ENCODE peak calls at places on chromosomes 3 and 15, in four cellular contexts. G, U, E and L are unnamed samples.
A peak's percentile ranks its signal among the peaks of the same experiment; 100 is the strongest.

GRCh38 chr15:90174140-90174891 is 26.8 kb upstream of the SEMA4B start:
- DNase-seq in E (no peak), G (no peak), U (no peak), L (no peak)

GRCh38 chr3:172658344-172659245 is 52.3 kb downstream of the NCEH1 start:
- DNase-seq in U (peak; percentile 53), E (no peak), G (no peak), L (peak; percentile 43)

GRCh38 chr3:172029425-172030128 is 9.8 kb upstream of the FNDC3B start:
- DNase-seq in E (no peak), G (no peak), U (no peak), L (no peak)

GRCh38 chr3:50205719-50206276 is 727 bp downstream of the SLC38A3 start:
- DNase-seq in E (no peak), G (peak; percentile 48), U (peak; percentile 6), L (no peak)

GRCh38 chr15:62112616-62113593 is 46.1 kb downstream of the C2CD4A start:
- DNase-seq in E (no peak), G (no peak), U (peak; percentile 89), L (peak; percentile 92)

GRCh38 chr3:52838561-52839267 is 3.9 kb upstream of the MUSTN1 start:
- DNase-seq in U (no peak), E (no peak), G (no peak), L (no peak)

GRCh38 chr15:45138814-45139765 is 9.3 kb downstream of the DUOX1 start:
- DNase-seq in E (no peak), U (no peak), G (no peak), L (no peak)

GRCh38 chr3:124352143-124352528 is 360.2 kb upstream of the ROPN1 start:
- DNase-seq in G (no peak), E (no peak), U (no peak), L (no peak)

GRCh38 chr3:62164746-62165145 is 208.6 kb downstream of the FEZF2 start:
- DNase-seq in G (no peak), E (no peak), U (no peak), L (no peak)

GRCh38 chr3:42526616-42527367 is 24.3 kb downstream of the VIPR1 start:
- DNase-seq in E (no peak), G (peak; percentile 55), U (no peak), L (no peak)

GRCh38 chr3:189389346-189389745 is 217.6 kb downstream of the TPRG1 start:
- DNase-seq in G (no peak), E (no peak), U (peak; percentile 66), L (peak; percentile 3)

GRCh38 chr3:113948015-113948917 is 453 bp downstream of the ZDHHC23 start:
- DNase-seq in U (peak; percentile 18), G (no peak), E (peak; percentile 77), L (peak; percentile 18)

GRCh38 chr3:106282931-106283330 is 414.1 kb upstream of the CBLB start:
- DNase-seq in U (no peak), G (no peak), E (no peak), L (no peak)

GRCh38 chr3:120181632-120182031 is 87.4 kb upstream of the GSK3B start:
- DNase-seq in G (no peak), U (no peak), E (peak; percentile 5), L (no peak)

GRCh38 chr3:101803152-101803782 is 24.3 kb downstream of the NXPE3 start:
- DNase-seq in E (peak; percentile 89), G (no peak), U (no peak), L (peak; percentile 62)

GRCh38 chr3:127784283-127784682 is 38.0 kb downstream of the MGLL start:
- DNase-seq in E (no peak), G (no peak), U (no peak), L (no peak)

GRCh38 chr3:127783166-127783565 is 39.1 kb downstream of the MGLL start:
- DNase-seq in U (no peak), E (no peak), G (no peak), L (no peak)

GRCh38 chr3:127779747-127780146 is 42.6 kb downstream of the MGLL start:
- DNase-seq in E (no peak), G (no peak), U (no peak), L (peak; percentile 56)

GRCh38 chr3:127780536-127781400 is 41.5 kb downstream of the MGLL start:
- DNase-seq in U (no peak), E (no peak), G (no peak), L (no peak)

DNA sequence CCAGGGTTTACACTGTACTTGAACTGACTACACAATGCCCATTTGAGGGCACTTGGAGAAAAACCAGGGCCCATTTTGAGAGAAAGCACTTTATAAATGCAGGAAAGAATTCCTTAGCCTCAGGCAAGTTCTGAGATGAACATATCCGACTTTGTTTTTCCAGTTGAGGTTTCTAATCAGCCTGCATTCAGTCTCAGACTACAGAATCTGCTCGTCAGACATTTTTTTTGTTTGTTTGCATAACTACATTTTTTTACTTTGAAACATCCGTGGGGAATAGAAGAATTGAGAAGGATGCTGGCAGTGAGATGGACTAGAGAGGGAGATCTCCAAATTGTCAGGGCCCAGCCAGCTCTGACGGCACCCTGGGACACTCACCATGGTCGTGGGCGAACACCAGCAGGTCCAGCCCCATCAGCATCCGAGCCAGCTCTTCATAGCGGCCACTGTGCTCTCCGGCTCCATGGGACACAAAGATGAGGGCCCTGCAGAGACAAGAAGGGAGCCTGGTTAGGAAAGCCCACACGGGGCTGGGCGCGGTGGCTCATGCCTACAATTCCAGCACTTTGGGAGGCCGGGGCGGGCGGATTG is 40.8 kb downstream of the MGLL start:
- DNase-seq in U (no peak), G (no peak), E (no peak), L (no peak)
- H3K27ac ChIP-seq in U (no peak overlapping the region), G (no peak overlapping the region), E (no peak overlapping the region), L (no peak overlapping the region)

DNA sequence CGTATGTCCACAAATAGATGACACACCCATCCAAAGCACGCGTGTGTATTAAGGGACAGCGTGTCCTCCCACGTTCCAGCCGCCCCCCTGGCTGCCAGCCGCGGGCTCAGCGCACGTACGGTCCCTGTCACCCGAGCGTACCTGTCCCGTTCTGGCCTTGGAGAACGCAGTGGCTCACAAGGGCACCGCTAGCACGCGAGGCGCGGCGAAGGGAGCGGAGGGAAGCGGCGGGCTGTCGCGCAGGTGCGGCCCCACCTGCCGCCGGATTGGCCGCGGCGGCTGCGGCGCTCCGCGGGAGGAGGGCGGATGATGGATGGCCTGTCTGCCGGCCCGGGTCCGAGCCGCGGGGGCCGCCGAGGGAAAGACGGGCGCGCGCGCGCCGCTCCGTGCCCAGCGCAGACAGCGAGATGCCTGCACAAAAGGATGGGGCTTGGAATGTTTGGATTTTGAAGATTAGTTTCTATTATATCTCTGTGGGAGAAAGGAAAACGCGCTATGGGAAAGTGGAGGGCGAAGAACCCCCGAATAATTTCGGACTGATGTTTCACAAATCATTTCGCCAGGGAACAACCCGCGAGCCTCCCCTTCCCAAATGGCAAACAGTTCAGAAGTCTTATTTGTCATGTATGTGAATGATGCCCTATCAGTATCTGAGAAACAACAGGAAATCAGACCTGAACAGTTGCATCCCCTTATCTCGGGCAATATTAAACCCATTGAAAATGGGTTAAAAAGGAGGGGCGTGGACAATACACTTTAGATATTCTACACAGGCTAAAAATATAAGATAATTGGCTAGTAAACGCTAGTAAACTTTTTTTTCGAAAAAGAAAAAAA is 1003.6 kb upstream of the NR2F2 start:
- DNase-seq in U (no peak), E (no peak), G (no peak), L (no peak)
- TF ChIP-seq CTCF in U (no peak), E (no peak), G (no peak), L (no peak)

GRCh38 chr3:44842376-44842775 is 19.3 kb upstream of the TMEM42 start:
- DNase-seq in U (no peak), G (no peak), E (no peak), L (no peak)

GRCh38 chr3:44848634-44849033 is 13.1 kb upstream of the TMEM42 start:
- DNase-seq in U (no peak), E (peak; percentile 23), G (no peak), L (no peak)

GRCh38 chr3:44845528-44846520 is 15.9 kb upstream of the TMEM42 start:
- DNase-seq in G (no peak), U (peak; percentile 49), E (no peak), L (no peak)
- H3K27ac ChIP-seq in G (no peak overlapping the region), U (peak overlapping the region; percentile 52), E (no peak overlapping the region), L (no peak overlapping the region)

GRCh38 chr3:17494117-17494809 is 248.2 kb downstream of the TBC1D5 start:
- DNase-seq in E (no peak), U (no peak), G (no peak), L (no peak)
- TF ChIP-seq CTCF in E (no peak), U (no peak), G (no peak), L (no peak)

DNA sequence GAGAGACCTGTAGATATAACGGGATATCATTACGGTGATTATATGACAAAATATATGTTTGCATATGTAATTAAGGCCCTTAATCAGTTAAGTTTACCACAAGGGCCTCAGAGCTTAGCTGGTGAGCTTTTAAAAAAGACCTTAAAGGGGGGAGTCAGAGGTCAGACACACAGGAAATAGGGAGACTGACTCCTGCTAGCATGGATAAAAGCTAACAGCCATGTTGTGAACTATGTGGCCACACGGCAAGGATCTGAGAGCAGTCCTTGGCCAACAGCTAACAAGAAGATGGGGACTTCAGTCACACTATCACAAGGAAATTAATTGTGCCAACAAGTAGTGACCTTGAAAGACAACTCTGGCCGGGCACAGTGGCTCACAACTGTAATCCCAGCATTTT is 3.1 kb downstream of the STAG1 start:
- DNase-seq in E (peak; percentile 50), U (no peak), G (no peak), L (no peak)
- H3K27ac ChIP-seq in E (peak overlapping the region; percentile 94), U (no peak overlapping the region), G (no peak overlapping the region), L (peak overlapping the region; percentile 45)

GRCh38 chr3:121803921-121804320 is 30.9 kb downstream of the IQCB1 start:
- DNase-seq in U (no peak), E (no peak), G (no peak), L (no peak)

DNA sequence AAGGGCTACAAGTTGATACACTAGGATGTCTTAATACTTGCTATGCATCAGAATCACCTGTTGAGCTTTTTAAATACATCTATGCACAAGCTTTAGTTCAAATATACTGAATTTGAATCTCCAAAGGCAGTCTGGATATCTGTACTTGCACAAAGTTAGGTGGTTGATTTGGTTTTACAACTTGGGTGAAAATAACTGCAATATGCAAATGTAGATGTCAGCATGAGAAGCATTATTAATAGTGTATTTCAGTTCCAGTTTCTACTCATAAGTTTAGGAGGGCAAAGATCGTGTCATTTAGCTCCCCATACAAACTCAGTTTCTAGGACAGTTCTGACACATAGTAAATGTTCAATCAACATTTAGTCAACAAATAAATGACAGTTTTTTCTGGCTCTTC is 25.6 kb downstream of the IQCB1 start:
- DNase-seq in E (peak; percentile 77), U (no peak), G (no peak), L (no peak)
- TF ChIP-seq CTCF in E (no peak), U (no peak), G (no peak), L (no peak)

GRCh38 chr3:30520695-30521094 is 85.7 kb upstream of the TGFBR2 start:
- DNase-seq in G (no peak), U (no peak), E (no peak), L (no peak)
- H3K27ac ChIP-seq in G (no peak overlapping the region), U (no peak overlapping the region), E (no peak overlapping the region), L (no peak overlapping the region)

GRCh38 chr15:79179597-79179996 is 89.0 kb upstream of the RASGRF1 start:
- DNase-seq in G (no peak), E (no peak), U (no peak), L (no peak)

GRCh38 chr15:79186616-79187015 is 95.9 kb upstream of the ANKRD34C start:
- DNase-seq in E (no peak), U (no peak), G (no peak), L (no peak)

GRCh38 chr15:79180318-79180717 is 89.7 kb upstream of the RASGRF1 start:
- DNase-seq in E (no peak), U (no peak), G (no peak), L (no peak)

GRCh38 chr15:79184465-79184892 is 93.9 kb upstream of the RASGRF1 start:
- DNase-seq in G (peak; percentile 69), U (no peak), E (peak; percentile 81), L (peak; percentile 76)

GRCh38 chr15:79185199-79185598 is 94.6 kb upstream of the RASGRF1 start:
- DNase-seq in E (peak; percentile 21), G (no peak), U (no peak), L (no peak)
- TF ChIP-seq CTCF in E (peak; percentile 44), G (no peak), U (peak; percentile 44), L (no peak)

GRCh38 chr15:91865486-91865885 is 12.0 kb downstream of the SLCO3A1 start:
- DNase-seq in U (no peak), E (no peak), G (no peak), L (no peak)
- H3K27ac ChIP-seq in U (peak overlapping the region; percentile 92), E (no peak overlapping the region), G (no peak overlapping the region), L (peak overlapping the region; percentile 99)